ENCODE peak calls at places on chromosome 4, in seven cellular contexts. T is lung, R is AG09319, M is heart left ventricle, F is glutamatergic neuron, I is right lobe of liver, Y is epithelial cell of esophagus. S is an unnamed sample.

GRCh38 chr4:152500798-152501434 is 35.0 kb downstream of the FBXW7 start:
- DNase-seq in T (peak; percentile 63), F (no peak), M (no peak), I (no peak), R (peak; percentile 74), Y (peak; percentile 95), S (peak; percentile 64)

GRCh38 chr4:146059865-146060264 is 115.7 kb upstream of the LSM6 start:
- DNase-seq in I (no peak), T (no peak), F (no peak), R (no peak), Y (peak; percentile 37), M (no peak), S (peak; percentile 56)

GRCh38 chr4:4327652-4328121 is 37.6 kb downstream of the ZBTB49 start:
- DNase-seq in Y (peak; percentile 9), T (no peak), M (peak; percentile 53), I (peak; percentile 49), F (peak; percentile 58), R (no peak), S (peak; percentile 40)

GRCh38 chr4:3276961-3277360 is 15.9 kb upstream of the RGS12 start:
- DNase-seq in I (no peak), F (no peak), M (no peak), T (no peak), Y (no peak), R (no peak), S (no peak)

GRCh38 chr4:123606946-123607542 is 210.4 kb downstream of the SPRY1 start:
- DNase-seq in T (no peak), M (no peak), I (no peak), Y (no peak), R (no peak), F (no peak), S (no peak)

GRCh38 chr4:8726344-8726851 is 133.8 kb downstream of the CPZ start:
- DNase-seq in M (no peak), Y (no peak), I (peak; percentile 2), R (no peak), F (no peak), T (no peak), S (peak; percentile 34)

GRCh38 chr4:7461171-7461570 is 26.4 kb upstream of the PSAPL1 start:
- DNase-seq in M (no peak), Y (no peak), I (no peak), R (no peak), T (no peak), F (peak; percentile 60), S (no peak)

GRCh38 chr4:171956678-171957077 is 143.5 kb downstream of the GALNTL6 start:
- DNase-seq in R (no peak), I (no peak), T (no peak), Y (no peak), M (no peak), F (no peak), S (no peak)

GRCh38 chr4:125191252-125191651 is 123.5 kb upstream of the FAT4 start:
- DNase-seq in R (no peak), Y (peak; percentile 81), M (no peak), I (no peak), F (no peak), T (no peak), S (no peak)

GRCh38 chr4:133483600-133484246 is 334.6 kb downstream of the PCDH10 start:
- DNase-seq in M (no peak), T (no peak), Y (peak; percentile 71), I (no peak), F (no peak), R (no peak), S (no peak)

GRCh38 chr4:118941149-118941548 is 52.5 kb downstream of the SYNPO2 start:
- DNase-seq in R (no peak), T (no peak), I (no peak), F (no peak), Y (peak; percentile 56), M (no peak), S (no peak)

GRCh38 chr4:84948056-84948455 is 18.4 kb downstream of the WDFY3 start:
- DNase-seq in I (no peak), T (no peak), R (no peak), F (no peak), M (no peak), Y (no peak), S (no peak)

GRCh38 chr4:167956676-167957075 is 135.7 kb upstream of the ANXA10 start:
- DNase-seq in Y (peak; percentile 43), M (no peak), R (no peak), F (no peak), I (no peak), T (no peak), S (no peak)

GRCh38 chr4:174629265-174629664 is 107.0 kb upstream of the HPGD start:
- DNase-seq in I (no peak), R (no peak), F (no peak), T (no peak), Y (peak; percentile 91), M (no peak), S (no peak)

GRCh38 chr4:147648656-147649055 is 31.5 kb downstream of the TMEM184C start:
- DNase-seq in T (no peak), I (no peak), F (no peak), M (no peak), R (no peak), Y (no peak), S (no peak)

GRCh38 chr4:182519528-182519927 is 276.3 kb downstream of the TENM3 start:
- DNase-seq in T (no peak), R (no peak), Y (no peak), M (no peak), F (no peak), I (no peak), S (no peak)

GRCh38 chr4:166197166-166197565 is 324.1 kb downstream of the TLL1 start:
- DNase-seq in R (no peak), M (no peak), Y (peak; percentile 68), F (no peak), T (no peak), I (no peak), S (no peak)

GRCh38 chr4:37573566-37573965 is 112.6 kb downstream of the RELL1 start:
- DNase-seq in F (no peak), R (no peak), I (no peak), M (no peak), T (no peak), Y (no peak), S (no peak)

GRCh38 chr4:98778206-98778605 is 119.8 kb upstream of the TSPAN5 start:
- DNase-seq in F (no peak), I (no peak), T (no peak), Y (peak; percentile 96), R (peak; percentile 15), M (no peak), S (no peak)

GRCh38 chr4:132540268-132540667 is 608.8 kb upstream of the PCDH10 start:
- DNase-seq in R (no peak), T (no peak), M (no peak), Y (no peak), I (no peak), F (no peak), S (no peak)

GRCh38 chr4:184899261-184900134 is 73.7 kb upstream of the ACSL1 start:
- DNase-seq in I (peak; percentile 88), Y (peak; percentile 47), R (no peak), T (peak; percentile 44), M (peak; percentile 44), F (no peak), S (no peak)

GRCh38 chr4:76748649-76749048 is 149.3 kb downstream of the SOWAHB start:
- DNase-seq in M (no peak), Y (peak; percentile 67), I (peak; percentile 44), F (no peak), T (no peak), R (no peak), S (no peak)

GRCh38 chr4:23333946-23334878 is 555.6 kb downstream of the PPARGC1A start:
- DNase-seq in R (no peak), I (no peak), M (no peak), F (no peak), T (peak; percentile 59), Y (peak; percentile 86), S (peak; percentile 62)

DNA sequence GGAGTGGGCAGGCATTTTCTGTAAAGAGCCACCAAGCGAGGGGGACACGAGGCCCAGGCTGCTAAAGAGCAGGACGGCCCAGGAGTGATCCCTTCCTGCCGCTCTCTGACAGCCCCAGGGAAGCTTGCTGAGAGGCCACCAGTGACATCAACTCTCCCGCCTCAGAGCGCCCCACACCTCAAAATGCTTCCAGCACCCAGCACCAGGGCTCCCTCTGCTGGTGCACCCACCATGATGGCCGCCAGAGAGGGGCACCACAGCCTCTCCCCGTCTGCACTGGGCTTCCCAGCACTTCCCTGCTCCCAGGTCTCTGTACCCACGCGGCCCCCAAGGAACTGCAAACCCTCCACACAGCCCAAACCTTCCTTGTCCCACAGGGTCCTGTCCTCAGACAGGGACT is 40.4 kb downstream of the GAK start:
- DNase-seq in T (no peak), I (no peak), M (no peak), R (no peak), Y (no peak), F (peak; percentile 76), S (no peak)
- TF ChIP-seq CTCF in T (no peak), I (no peak), M (no peak), R (peak; percentile 10), Y (no peak), F (peak; percentile 38), S (no peak)

DNA sequence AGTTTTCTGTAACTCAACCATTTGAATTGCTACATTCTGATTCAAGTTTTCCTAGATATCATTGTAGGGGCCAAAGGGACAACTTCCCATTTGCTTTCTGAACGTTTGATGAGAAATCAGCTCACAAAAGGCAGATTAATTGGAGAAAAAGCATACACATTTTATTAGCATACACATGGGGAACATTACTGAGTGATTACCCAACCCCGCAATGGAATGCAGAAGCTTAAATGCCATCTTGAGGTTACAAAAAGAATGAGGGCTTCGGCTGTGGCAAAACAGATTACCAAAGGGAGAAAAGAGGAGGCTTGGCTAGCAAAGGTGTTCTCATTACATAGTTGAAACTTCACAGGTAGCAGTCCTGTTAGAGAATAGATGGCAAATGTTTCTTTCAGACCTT is 26.6 kb upstream of the HERC6 start:
- DNase-seq in I (no peak), F (no peak), Y (peak; percentile 56), M (no peak), T (no peak), R (peak; percentile 20), S (no peak)
- TF ChIP-seq CTCF in I (no peak), F (no peak), Y (no peak), M (no peak), T (no peak), R (no peak), S (no peak)

GRCh38 chr4:34323549-34324325 is 1920.6 kb downstream of the ARAP2 start:
- DNase-seq in T (no peak), F (no peak), I (no peak), R (no peak), Y (peak; percentile 10), M (no peak), S (no peak)
- TF ChIP-seq CTCF in T (no peak), F (no peak), I (peak; percentile 25), R (peak; percentile 23), Y (no peak), M (no peak), S (no peak)

GRCh38 chr4:53557601-53558000 is 33.7 kb downstream of the LNX1 start:
- DNase-seq in I (no peak), M (no peak), R (no peak), Y (no peak), T (no peak), F (no peak), S (no peak)

GRCh38 chr4:53563824-53564223 is 27.5 kb downstream of the LNX1 start:
- DNase-seq in F (no peak), T (no peak), R (no peak), Y (peak; percentile 74), M (no peak), I (no peak), S (no peak)

GRCh38 chr4:53558981-53559620 is 32.2 kb downstream of the LNX1 start:
- DNase-seq in R (no peak), T (no peak), I (no peak), F (no peak), M (no peak), Y (peak; percentile 52), S (no peak)

GRCh38 chr4:53558061-53558801 is 33.1 kb downstream of the LNX1 start:
- DNase-seq in I (no peak), Y (peak; percentile 91), R (no peak), M (peak; percentile 31), F (peak; percentile 23), T (no peak), S (no peak)

GRCh38 chr4:53562409-53562808 is 28.9 kb downstream of the LNX1 start:
- DNase-seq in F (no peak), Y (no peak), M (no peak), T (no peak), R (no peak), I (no peak), S (no peak)
- TF ChIP-seq CTCF in F (no peak), Y (no peak), M (no peak), T (no peak), R (no peak), I (no peak), S (no peak)